ENCODE peak calls at places on chromosomes 4 and X, in seven cellular contexts. C is brain microvascular endothelial cell, I is psoas muscle, O is coronary artery, X is AG10803, Z is heart right ventricle, M is upper lobe of right lung. K is an unnamed sample.

GRCh38 chr4:88320174-88320779 is 35.9 kb upstream of the PPM1K start:
- DNase-seq in C (peak), I (no peak), O (no peak), X (no peak), Z (no peak), M (no peak), K (peak)

GRCh38 chr4:81142744-81143143 is 72.3 kb downstream of the PRKG2 start:
- DNase-seq in C (no peak), I (no peak), O (no peak), X (peak), Z (no peak), M (no peak), K (peak)

GRCh38 chr4:1981251-1982055 is 27.3 kb downstream of the NELFA start:
- DNase-seq in C (no peak), I (no peak), O (peak), X (peak), Z (no peak), M (peak), K (peak)

GRCh38 chr4:22515888-22516541 is at the start of gene ADGRA3:
- DNase-seq in C (peak), I (peak), O (peak), X (peak), Z (peak), M (peak), K (peak)

GRCh38 chrX:15853586-15854079 is 980 bp downstream of the AP1S2 start:
- DNase-seq in C (no peak), I (no peak), O (no peak), X (no peak), Z (no peak), M (no peak), K (no peak)

GRCh38 chr4:179804440-179804839 is 2362.2 kb upstream of the AGA start:
- DNase-seq in C (no peak), I (no peak), O (no peak), X (no peak), Z (no peak), M (no peak), K (no peak)

GRCh38 chr4:3704669-3705068 is 61.5 kb upstream of the ADRA2C start:
- DNase-seq in C (no peak), I (no peak), O (no peak), X (no peak), Z (no peak), M (peak), K (no peak)

GRCh38 chr4:102868153-102868781 is 525 bp upstream of the CISD2 start:
- DNase-seq in C (no peak), I (peak), O (no peak), X (no peak), Z (no peak), M (peak), K (no peak)

GRCh38 chrX:45784590-45784989 is 583.9 kb upstream of the DIPK2B start:
- DNase-seq in C (no peak), I (no peak), O (no peak), X (no peak), Z (no peak), M (no peak), K (no peak)

GRCh38 chrX:45783002-45783401 is 582.3 kb upstream of the DIPK2B start:
- DNase-seq in C (no peak), I (no peak), O (no peak), X (no peak), Z (no peak), M (no peak), K (no peak)

GRCh38 chrX:45788941-45789348 is 588.3 kb upstream of the DIPK2B start:
- DNase-seq in C (no peak), I (peak), O (no peak), X (peak), Z (peak), M (peak), K (peak)

GRCh38 chrX:45788315-45788714 is 587.6 kb upstream of the DIPK2B start:
- DNase-seq in C (no peak), I (no peak), O (no peak), X (no peak), Z (no peak), M (no peak), K (no peak)
- H3K4me3 ChIP-seq in C (no peak), I (no peak), O (no peak), X (no peak), Z (no peak), M (no peak), K (no peak)

DNA sequence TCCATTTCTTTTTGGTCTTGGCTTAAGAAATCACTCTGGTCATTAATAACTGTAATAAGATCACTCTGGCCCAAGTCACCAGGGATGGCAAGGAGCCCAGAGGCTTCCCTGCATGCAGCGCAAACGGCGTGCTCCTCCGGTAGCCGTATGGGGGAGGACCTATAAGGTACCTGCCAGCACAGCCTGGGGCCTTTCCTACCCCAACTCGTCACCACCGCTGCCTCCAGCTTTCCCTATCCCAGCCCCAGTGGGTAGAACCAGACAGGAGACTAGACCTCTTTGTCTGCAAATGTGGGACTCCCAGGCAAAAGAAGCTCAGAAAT is 25.9 kb downstream of the HAND2 start:
- DNase-seq in C (no peak), I (no peak), O (no peak), X (no peak), Z (no peak), M (no peak), K (peak)
- TF ChIP-seq CTCF in C (no peak), I (no peak), O (no peak), X (no peak), Z (no peak), M (no peak), K (no peak)

DNA sequence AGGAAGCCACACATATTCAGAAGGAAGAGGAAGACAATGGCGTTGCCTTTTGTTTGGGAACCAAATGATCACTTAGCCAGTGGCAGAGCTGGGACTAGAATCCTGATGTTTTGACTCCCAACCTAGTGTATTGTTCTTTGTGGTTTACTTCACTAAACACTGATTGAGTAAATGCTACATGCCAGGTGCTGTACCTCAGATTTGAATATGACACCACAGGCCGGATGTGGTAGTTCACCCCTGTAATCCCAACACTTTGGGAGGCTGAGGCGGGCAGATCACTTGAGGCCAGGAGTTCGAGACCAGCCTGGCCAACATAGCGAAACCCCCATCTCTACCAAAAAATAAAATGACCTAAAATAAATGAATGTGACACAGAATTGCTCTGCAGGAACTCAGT is 8.4 kb downstream of the NDUFA1 start:
- DNase-seq in C (no peak), I (no peak), O (no peak), X (no peak), Z (no peak), M (no peak), K (no peak)
- H3K4me3 ChIP-seq in C (no peak), I (no peak), O (no peak), X (no peak), Z (no peak), M (no peak), K (no peak)

GRCh38 chr4:24551492-24552330 is 32.6 kb downstream of the DHX15 start:
- DNase-seq in C (no peak), I (no peak), O (no peak), X (no peak), Z (no peak), M (no peak), K (peak)
- TF ChIP-seq CTCF in C (no peak), I (peak), O (no peak), X (peak), Z (peak), M (peak), K (peak)

DNA sequence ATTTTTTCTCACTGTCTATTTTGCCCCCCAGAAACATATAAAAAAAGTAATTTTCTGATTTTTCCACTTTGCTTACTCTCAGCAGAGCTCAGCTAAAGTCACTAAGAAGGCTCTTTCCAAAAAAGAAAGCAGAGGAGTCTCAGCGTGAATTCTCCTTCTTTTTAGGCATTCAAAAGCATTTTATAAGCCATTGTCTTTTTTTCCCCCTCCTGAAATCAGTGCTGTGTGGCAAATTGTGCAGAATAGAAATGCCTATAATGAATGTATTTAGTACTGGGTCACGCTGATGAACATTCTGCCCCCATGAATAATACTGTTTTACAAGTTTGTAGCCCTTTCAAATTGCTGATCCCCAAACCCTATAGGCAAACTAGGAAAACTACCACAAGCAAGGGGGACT is 1.6 kb upstream of the PCDH18 start:
- DNase-seq in C (no peak), I (no peak), O (no peak), X (no peak), Z (no peak), M (no peak), K (no peak)
- H3K4me3 ChIP-seq in C (no peak), I (peak), O (peak), X (peak), Z (peak), M (peak), K (no peak)